ENCODE peak calls at places on chromosomes 4 and X, in four cellular contexts. G, A, J and U are unnamed samples.

GRCh38 chr4:137526681-137527080 is 5.6 kb downstream of the PCDH18 start:
- DNase-seq in G (no peak), A (no peak), J (no peak), U (no peak)

GRCh38 chr4:78059524-78059889 is 2.4 kb downstream of the FRAS1 start:
- DNase-seq in G (peak), A (peak), J (peak), U (peak)

GRCh38 chrX:65644621-65645287 is 22.7 kb upstream of the MSN start:
- DNase-seq in G (peak), A (no peak), J (peak), U (no peak)

GRCh38 chrX:65196758-65197371 is 220.6 kb upstream of the ZC4H2 start:
- DNase-seq in G (no peak), A (no peak), J (peak), U (peak)

GRCh38 chr4:82741188-82741587 is 57.4 kb downstream of the SCD5 start:
- DNase-seq in G (no peak), A (no peak), J (no peak), U (no peak)

GRCh38 chrX:33336783-33337182 is 125.4 kb upstream of the DMD start:
- DNase-seq in G (no peak), A (peak), J (no peak), U (no peak)

GRCh38 chrX:77436271-77436670 is 10.9 kb upstream of the FGF16 start:
- DNase-seq in G (no peak), A (no peak), J (no peak), U (no peak)

GRCh38 chr4:185672618-185673017 is 137.3 kb upstream of the PDLIM3 start:
- DNase-seq in G (no peak), A (no peak), J (no peak), U (no peak)

GRCh38 chrX:145687707-145688106 is 129.9 kb upstream of the SLITRK2 start:
- DNase-seq in G (no peak), A (no peak), J (no peak), U (no peak)

GRCh38 chr4:186760576-186760975 is 36.9 kb upstream of the FAT1 start:
- DNase-seq in G (no peak), A (no peak), J (no peak), U (no peak)

GRCh38 chr4:55851885-55852284 is 1.6 kb upstream of the EXOC1 start:
- DNase-seq in G (no peak), A (no peak), J (no peak), U (no peak)

GRCh38 chr4:99290848-99291786 is at the start of gene ADH1A:
- DNase-seq in G (no peak), A (no peak), J (no peak), U (no peak)

GRCh38 chr4:57078685-57079521 is 31.3 kb downstream of the IGFBP7 start:
- DNase-seq in G (no peak), A (no peak), J (no peak), U (no peak)

GRCh38 chr4:138223191-138223910 is 18.8 kb downstream of the SLC7A11 start:
- DNase-seq in G (no peak), A (no peak), J (no peak), U (no peak)

GRCh38 chr4:128379860-128380259 is 92.2 kb upstream of the PGRMC2 start:
- DNase-seq in G (no peak), A (peak), J (peak), U (peak)
- TF ChIP-seq CTCF in G (peak), A (peak), J (peak), U (no peak)

GRCh38 chr4:180950377-180950776 is 1292.8 kb upstream of the TENM3 start:
- DNase-seq in G (no peak), A (no peak), J (no peak), U (no peak)

GRCh38 chr4:180951312-180951711 is 1291.9 kb upstream of the TENM3 start:
- DNase-seq in G (no peak), A (no peak), J (no peak), U (no peak)

GRCh38 chr4:180949825-180950224 is 1293.4 kb upstream of the TENM3 start:
- DNase-seq in G (no peak), A (no peak), J (peak), U (no peak)

GRCh38 chr4:180946188-180946587 is 1297.0 kb upstream of the TENM3 start:
- DNase-seq in G (no peak), A (no peak), J (no peak), U (no peak)

GRCh38 chr4:180947421-180947820 is 1295.8 kb upstream of the TENM3 start:
- DNase-seq in G (no peak), A (no peak), J (no peak), U (no peak)
- TF ChIP-seq CTCF in G (no peak), A (no peak), J (no peak), U (no peak)

GRCh38 chr4:94626942-94627341 is 130.8 kb upstream of the BMPR1B start:
- DNase-seq in G (no peak), A (no peak), J (no peak), U (no peak)

GRCh38 chr4:94623507-94623906 is 134.2 kb upstream of the BMPR1B start:
- DNase-seq in G (no peak), A (no peak), J (no peak), U (no peak)

DNA sequence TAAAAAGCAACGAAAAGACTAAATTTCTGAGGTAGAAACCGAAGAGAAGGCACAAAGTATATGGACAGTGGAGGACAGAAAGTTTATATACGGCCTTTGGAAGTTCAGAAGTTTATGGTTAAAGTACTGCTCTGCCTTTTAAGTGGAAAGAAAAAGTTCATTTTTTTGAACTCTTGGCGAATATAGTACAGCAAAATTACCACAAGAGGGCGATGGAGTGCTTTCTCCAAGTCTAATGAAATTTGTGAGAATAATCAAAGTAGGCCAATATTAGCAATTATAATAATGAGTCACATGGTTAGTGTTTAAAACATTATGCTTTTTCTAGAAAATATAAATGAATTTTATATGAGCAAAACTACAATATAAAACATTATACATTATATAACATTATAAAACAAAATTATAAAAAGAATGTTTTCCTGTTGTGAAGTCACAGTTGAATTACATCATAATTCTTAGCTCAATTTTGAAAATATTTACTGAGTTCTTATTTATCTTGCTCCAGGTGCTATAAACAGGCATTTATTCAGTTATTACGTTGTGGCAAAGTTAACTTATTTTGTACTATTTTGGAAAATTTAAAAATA is 136.2 kb upstream of the BMPR1B start:
- DNase-seq in G (no peak), A (peak), J (no peak), U (no peak)
- TF ChIP-seq CTCF in G (peak), A (peak), J (peak), U (peak)

GRCh38 chrX:29478336-29479069 is 736.9 kb upstream of the MAGEB2 start:
- DNase-seq in G (peak), A (peak), J (peak), U (peak)
- TF ChIP-seq CTCF in G (peak), A (peak), J (peak), U (peak)

GRCh38 chr4:141154725-141155124 is 21.5 kb upstream of the RNF150 start:
- DNase-seq in G (no peak), A (no peak), J (no peak), U (no peak)

GRCh38 chr4:141155586-141155985 is 22.3 kb upstream of the RNF150 start:
- DNase-seq in G (no peak), A (no peak), J (no peak), U (no peak)

GRCh38 chr4:141153751-141154510 is 20.7 kb upstream of the RNF150 start:
- DNase-seq in G (no peak), A (no peak), J (no peak), U (no peak)

GRCh38 chr4:141158219-141158618 is 24.9 kb upstream of the RNF150 start:
- DNase-seq in G (no peak), A (no peak), J (no peak), U (no peak)
- TF ChIP-seq CTCF in G (peak), A (peak), J (peak), U (peak)